ENCODE peak calls at places on chromosome 18, in nine cellular contexts. U is body of pancreas, Q is A673, N is lower leg skin, W is endodermal cell, L is epithelial cell of proximal tubule, G is upper lobe of right lung, T is cardiac fibroblast, F is AG10803. X is an unnamed sample.
A peak's percentile ranks its signal among the peaks of the same experiment; 100 is the strongest.

GRCh38 chr18:79681484-79682387 is 2.1 kb downstream of the CTDP1 start:
- DNase-seq in U (no peak), Q (peak; percentile 55), N (peak; percentile 36), W (peak; percentile 33), L (no peak), G (no peak), T (no peak), F (no peak), X (no peak)

GRCh38 chr18:39462436-39462835 is 1896.8 kb upstream of the CELF4 start:
- DNase-seq in U (no peak), Q (no peak), N (no peak), W (no peak), L (no peak), G (no peak), T (peak; percentile 75), F (peak; percentile 37), X (peak; percentile 61)

GRCh38 chr18:32879497-32879896 is 106.7 kb upstream of the KLHL14 start:
- DNase-seq in U (no peak), Q (no peak), N (no peak), W (no peak), L (peak; percentile 78), G (no peak), T (no peak), F (no peak), X (no peak)

GRCh38 chr18:55706893-55707292 is 118.9 kb upstream of the TCF4 start:
- DNase-seq in U (no peak), Q (peak; percentile 32), N (no peak), W (no peak), L (no peak), G (no peak), T (peak; percentile 96), F (peak; percentile 93), X (peak; percentile 54)

GRCh38 chr18:63953811-63954210 is 4.7 kb downstream of the HMSD start:
- DNase-seq in U (no peak), Q (peak; percentile 25), N (no peak), W (no peak), L (no peak), G (no peak), T (no peak), F (peak; percentile 45), X (no peak)

GRCh38 chr18:64271975-64272659 is 123.2 kb upstream of the LINC00305 start:
- DNase-seq in U (no peak), Q (no peak), N (no peak), W (no peak), L (no peak), G (no peak), T (no peak), F (no peak), X (no peak)

GRCh38 chr18:75923169-75923568 is 495.7 kb upstream of the SMIM21 start:
- DNase-seq in U (peak; percentile 76), Q (no peak), N (peak; percentile 60), W (peak; percentile 91), L (peak; percentile 69), G (peak; percentile 71), T (peak; percentile 14), F (peak; percentile 96), X (peak; percentile 52)

GRCh38 chr18:23131693-23132319 is 3.5 kb upstream of the CABLES1 start:
- DNase-seq in U (peak; percentile 61), Q (peak; percentile 84), N (peak; percentile 72), W (peak; percentile 83), L (no peak), G (no peak), T (peak; percentile 91), F (peak; percentile 87), X (peak; percentile 90)

GRCh38 chr18:23331091-23331920 is 121.8 kb upstream of the RIOK3 start:
- DNase-seq in U (peak; percentile 81), Q (no peak), N (peak; percentile 48), W (peak; percentile 80), L (no peak), G (peak; percentile 89), T (no peak), F (no peak), X (no peak)

GRCh38 chr18:35949903-35950627 is 22.4 kb upstream of the RMP24 start:
- DNase-seq in U (peak; percentile 65), Q (peak; percentile 77), N (peak; percentile 50), W (peak; percentile 89), L (no peak), G (peak; percentile 73), T (peak; percentile 73), F (peak; percentile 52), X (peak; percentile 39)

GRCh38 chr18:24726727-24727539 is 266.5 kb downstream of the HRH4 start:
- DNase-seq in U (peak; percentile 65), Q (peak; percentile 77), N (peak; percentile 39), W (peak; percentile 85), L (peak; percentile 16), G (no peak), T (peak; percentile 82), F (peak; percentile 80), X (peak; percentile 90)

GRCh38 chr18:43588838-43589237 is 311.5 kb upstream of the SYT4 start:
- DNase-seq in U (no peak), Q (no peak), N (no peak), W (no peak), L (no peak), G (peak; percentile 54), T (no peak), F (no peak), X (no peak)

GRCh38 chr18:55247032-55247431 is 287.8 kb upstream of the CCDC68 start:
- DNase-seq in U (no peak), Q (no peak), N (no peak), W (no peak), L (no peak), G (no peak), T (no peak), F (no peak), X (peak; percentile 41)

GRCh38 chr18:50193796-50194622 is 938 bp downstream of the MYO5B start:
- DNase-seq in U (peak; percentile 34), Q (no peak), N (no peak), W (peak; percentile 64), L (no peak), G (peak; percentile 67), T (no peak), F (no peak), X (no peak)

GRCh38 chr18:78171954-78172353 is 807.7 kb upstream of the SALL3 start:
- DNase-seq in U (no peak), Q (no peak), N (no peak), W (no peak), L (no peak), G (no peak), T (no peak), F (no peak), X (no peak)

GRCh38 chr18:7122376-7122775 is 4.8 kb upstream of the LAMA1 start:
- DNase-seq in U (no peak), Q (no peak), N (no peak), W (no peak), L (no peak), G (no peak), T (no peak), F (no peak), X (no peak)

GRCh38 chr18:7111134-7111533 is 6.5 kb downstream of the LAMA1 start:
- DNase-seq in U (no peak), Q (no peak), N (no peak), W (no peak), L (no peak), G (no peak), T (no peak), F (no peak), X (no peak)

GRCh38 chr18:7117390-7118355 is at the start of gene LAMA1:
- DNase-seq in U (peak; percentile 16), Q (no peak), N (no peak), W (peak; percentile 94), L (no peak), G (peak; percentile 72), T (peak; percentile 32), F (no peak), X (peak; percentile 63)

GRCh38 chr18:7116001-7116831 is 1.4 kb downstream of the LAMA1 start:
- DNase-seq in U (no peak), Q (no peak), N (no peak), W (peak; percentile 77), L (peak; percentile 35), G (no peak), T (peak; percentile 44), F (no peak), X (peak; percentile 55)

GRCh38 chr18:7116832-7117389 is 686 bp downstream of the LAMA1 start:
- DNase-seq in U (no peak), Q (no peak), N (no peak), W (peak; percentile 85), L (no peak), G (no peak), T (peak; percentile 29), F (no peak), X (peak; percentile 42)
- H3K4me3 ChIP-seq in U (peak overlapping the region; percentile 17), Q (no peak overlapping the region), N (peak overlapping the region; percentile 12), W (peak overlapping the region; percentile 94), L (peak overlapping the region; percentile 65), G (peak overlapping the region; percentile 43), T (peak overlapping the region; percentile 72), F (peak overlapping the region; percentile 26), X (peak overlapping the region; percentile 46)

GRCh38 chr18:10533111-10533510 is 7.3 kb downstream of the NAPG start:
- DNase-seq in U (no peak), Q (no peak), N (no peak), W (no peak), L (no peak), G (no peak), T (no peak), F (no peak), X (no peak)

GRCh38 chr18:10530852-10531251 is 5.0 kb downstream of the NAPG start:
- DNase-seq in U (no peak), Q (no peak), N (no peak), W (no peak), L (no peak), G (no peak), T (peak; percentile 34), F (no peak), X (no peak)

GRCh38 chr18:10537765-10538164 is 11.9 kb downstream of the NAPG start:
- DNase-seq in U (no peak), Q (no peak), N (no peak), W (no peak), L (no peak), G (no peak), T (no peak), F (no peak), X (no peak)

GRCh38 chr18:10536270-10536669 is 10.4 kb downstream of the NAPG start:
- DNase-seq in U (no peak), Q (no peak), N (no peak), W (no peak), L (no peak), G (no peak), T (peak; percentile 48), F (no peak), X (no peak)
- H3K4me3 ChIP-seq in U (no peak overlapping the region), Q (no peak overlapping the region), N (no peak overlapping the region), W (no peak overlapping the region), L (no peak overlapping the region), G (no peak overlapping the region), T (no peak overlapping the region), F (no peak overlapping the region), X (no peak overlapping the region)

GRCh38 chr18:70698574-70698973 is 409.7 kb downstream of the SOCS6 start:
- DNase-seq in U (no peak), Q (no peak), N (no peak), W (no peak), L (no peak), G (no peak), T (no peak), F (no peak), X (no peak)

GRCh38 chr18:70693196-70693595 is 404.4 kb downstream of the SOCS6 start:
- DNase-seq in U (no peak), Q (peak; percentile 86), N (no peak), W (peak; percentile 41), L (no peak), G (no peak), T (no peak), F (no peak), X (no peak)
- H3K4me3 ChIP-seq in U (no peak overlapping the region), Q (no peak overlapping the region), N (no peak overlapping the region), W (no peak overlapping the region), L (no peak overlapping the region), G (no peak overlapping the region), T (no peak overlapping the region), F (no peak overlapping the region), X (no peak overlapping the region)

GRCh38 chr18:8272254-8272653 is 337.0 kb upstream of the RAB12 start:
- DNase-seq in U (no peak), Q (no peak), N (no peak), W (no peak), L (no peak), G (no peak), T (no peak), F (no peak), X (no peak)
- H3K4me3 ChIP-seq in U (no peak overlapping the region), Q (no peak overlapping the region), N (no peak overlapping the region), W (no peak overlapping the region), L (no peak overlapping the region), G (no peak overlapping the region), T (no peak overlapping the region), F (no peak overlapping the region), X (no peak overlapping the region)

X was measured in foreskin fibroblast.